ENCODE peak calls at places on chromosomes 1 and 21, in eight cellular contexts. R is ureter; I is DMS 273 treated with DMSO at 0.1 percent for 48 hours; P is stimulated activated CD8-positive, alpha-beta memory T cell treated with anti-CD3 and anti-CD28 coated beads, Interleukin-15, amount 100 ng/mL, for 4 hours; V is fibroblast of lung; X is naive B cell; Y is psoas muscle; D is NCI-H1694. B is an unnamed sample.

GRCh38 chr1:157407917-157408525 is 144.3 kb downstream of the FCRL5 start:
- DNase-seq in I (no peak), R (no peak), V (no peak), X (no peak), Y (no peak), P (no peak), D (no peak), B (no peak)

GRCh38 chr1:43373034-43373940 is 5.5 kb upstream of the ELOVL1 start:
- DNase-seq in Y (no peak), I (no peak), D (no peak), R (no peak), X (no peak), V (peak), P (no peak), B (no peak)

GRCh38 chr21:29209696-29210095 is 79.3 kb downstream of the MAP3K7CL start:
- DNase-seq in P (no peak), X (no peak), I (no peak), Y (no peak), V (no peak), R (no peak), D (no peak), B (no peak)

GRCh38 chr1:204084247-204084772 is 11.4 kb downstream of the SOX13 start:
- DNase-seq in D (peak), V (no peak), Y (no peak), P (no peak), R (no peak), I (peak), X (no peak), B (no peak)

GRCh38 chr1:77825356-77825709 is 45.9 kb downstream of the MIGA1 start:
- DNase-seq in P (no peak), V (peak), X (peak), Y (no peak), R (no peak), I (peak), D (peak), B (peak)

GRCh38 chr1:119871881-119872280 is 24.4 kb downstream of the ADAM30 start:
- DNase-seq in R (no peak), I (no peak), X (no peak), V (no peak), Y (no peak), D (no peak), P (no peak), B (no peak)

GRCh38 chr1:221011145-221011544 is 131.9 kb downstream of the HLX start:
- DNase-seq in X (no peak), P (no peak), I (no peak), R (no peak), V (no peak), D (no peak), Y (no peak), B (no peak)

GRCh38 chr1:41425369-41425768 is 59.1 kb downstream of the EDN2 start:
- DNase-seq in Y (no peak), R (no peak), D (no peak), P (no peak), X (no peak), V (no peak), I (no peak), B (no peak)

GRCh38 chr1:89149229-89149628 is 23.3 kb upstream of the GBP2 start:
- DNase-seq in D (no peak), P (no peak), Y (no peak), R (no peak), X (no peak), V (peak), I (no peak), B (no peak)

GRCh38 chr1:110243581-110243980 is 33.5 kb downstream of the KCNC4 start:
- DNase-seq in V (no peak), Y (no peak), R (no peak), P (no peak), D (peak), X (peak), I (no peak), B (no peak)

GRCh38 chr1:246284021-246284420 is 223.1 kb downstream of the SMYD3 start:
- DNase-seq in X (no peak), V (peak), I (peak), Y (no peak), D (no peak), R (no peak), P (no peak), B (no peak)

GRCh38 chr1:44798481-44799365 is 1.5 kb upstream of the PLK3 start:
- DNase-seq in R (no peak), D (no peak), Y (no peak), X (no peak), P (no peak), V (no peak), I (no peak), B (no peak)

GRCh38 chr1:116361648-116362047 is 11.4 kb upstream of the ATP1A1 start:
- DNase-seq in V (no peak), I (no peak), P (no peak), X (no peak), R (no peak), D (no peak), Y (no peak), B (no peak)

GRCh38 chr1:155175281-155175926 is 1.8 kb downstream of the TRIM46 start:
- DNase-seq in R (peak), V (no peak), I (no peak), P (no peak), Y (no peak), X (no peak), D (no peak), B (no peak)

GRCh38 chr1:25061596-25061995 is 131.5 kb upstream of the RUNX3 start:
- DNase-seq in D (no peak), P (no peak), Y (no peak), X (no peak), I (no peak), R (no peak), V (no peak), B (no peak)

GRCh38 chr21:25170681-25171080 is 436.6 kb downstream of the MRPL39 start:
- DNase-seq in I (no peak), X (no peak), Y (no peak), V (no peak), R (no peak), P (no peak), D (no peak), B (no peak)

GRCh38 chr1:4726620-4727341 is 72.4 kb downstream of the AJAP1 start:
- DNase-seq in I (no peak), Y (no peak), R (no peak), X (no peak), P (no peak), V (no peak), D (peak), B (no peak)

GRCh38 chr1:71081697-71082080 is 854 bp upstream of the ZRANB2 start:
- DNase-seq in P (no peak), R (no peak), I (no peak), V (no peak), Y (no peak), D (no peak), X (no peak), B (no peak)

B was measured in SIG-M5.